ENCODE peak calls at places on chromosomes 13 and 19, in five cellular contexts. One of them, this sample, is unnamed.

GRCh38 chr13:42671502-42671901 is 97.5 kb downstream of the TNFSF11 start:
- DNase-seq in esophagus squamous epithelium: no peak
- DNase-seq in uterus: no peak
- DNase-seq in heart left ventricle: no peak
- DNase-seq in transverse colon: no peak
- DNase-seq in this sample: no peak

GRCh38 chr19:10142701-10143375 is 23.1 kb upstream of the EIF3G start:
- DNase-seq in transverse colon: peak; percentile 48
- DNase-seq in esophagus squamous epithelium: no peak
- DNase-seq in heart left ventricle: no peak
- DNase-seq in uterus: no peak
- DNase-seq in this sample: no peak

GRCh38 chr19:56152644-56153043 is 11.6 kb downstream of the ZNF444 start:
- DNase-seq in uterus: no peak
- DNase-seq in esophagus squamous epithelium: no peak
- DNase-seq in transverse colon: no peak
- DNase-seq in heart left ventricle: no peak
- DNase-seq in this sample: no peak

GRCh38 chr19:39160889-39161672 is 35.5 kb downstream of the PAK4 start:
- DNase-seq in transverse colon: no peak
- DNase-seq in esophagus squamous epithelium: no peak
- DNase-seq in uterus: no peak
- DNase-seq in heart left ventricle: no peak
- DNase-seq in this sample: no peak

GRCh38 chr19:7868671-7869452 is 5.3 kb downstream of the PRR36 start:
- DNase-seq in transverse colon: peak; percentile 83
- DNase-seq in esophagus squamous epithelium: no peak
- DNase-seq in heart left ventricle: peak; percentile 65
- DNase-seq in uterus: peak; percentile 69
- DNase-seq in this sample: peak; percentile 78

GRCh38 chr19:16325161-16325527 is 518 bp downstream of the KLF2 start:
- DNase-seq in esophagus squamous epithelium: no peak
- DNase-seq in uterus: peak; percentile 52
- DNase-seq in heart left ventricle: peak; percentile 53
- DNase-seq in transverse colon: peak; percentile 39
- DNase-seq in this sample: peak; percentile 67

GRCh38 chr13:19737844-19738557 is 44.7 kb downstream of the PSPC1 start:
- DNase-seq in transverse colon: no peak
- DNase-seq in heart left ventricle: no peak
- DNase-seq in esophagus squamous epithelium: no peak
- DNase-seq in uterus: no peak
- DNase-seq in this sample: no peak

GRCh38 chr19:52297601-52298358 is 811 bp downstream of the ZNF480 start:
- DNase-seq in uterus: no peak
- DNase-seq in esophagus squamous epithelium: no peak
- DNase-seq in transverse colon: no peak
- DNase-seq in heart left ventricle: no peak
- DNase-seq in this sample: no peak

GRCh38 chr19:4361152-4362037 is 18.0 kb downstream of the MPND start:
- DNase-seq in transverse colon: no peak
- DNase-seq in heart left ventricle: no peak
- DNase-seq in esophagus squamous epithelium: no peak
- DNase-seq in uterus: no peak
- DNase-seq in this sample: peak; percentile 51

GRCh38 chr13:99991806-99992242 is 10.2 kb downstream of the ZIC2 start:
- DNase-seq in heart left ventricle: no peak
- DNase-seq in esophagus squamous epithelium: no peak
- DNase-seq in transverse colon: no peak
- DNase-seq in uterus: no peak
- DNase-seq in this sample: no peak

GRCh38 chr19:53808710-53809125 is 15.4 kb downstream of the NLRP12 start:
- DNase-seq in uterus: no peak
- DNase-seq in esophagus squamous epithelium: no peak
- DNase-seq in heart left ventricle: no peak
- DNase-seq in transverse colon: no peak
- DNase-seq in this sample: no peak

GRCh38 chr13:58994778-58995177 is 1169.0 kb downstream of the DIAPH3 start:
- DNase-seq in esophagus squamous epithelium: no peak
- DNase-seq in uterus: no peak
- DNase-seq in transverse colon: no peak
- DNase-seq in heart left ventricle: no peak
- DNase-seq in this sample: no peak

GRCh38 chr19:4537953-4538600 is 1.8 kb downstream of the LRG1 start:
- DNase-seq in uterus: no peak
- DNase-seq in transverse colon: no peak
- DNase-seq in esophagus squamous epithelium: no peak
- DNase-seq in heart left ventricle: no peak
- DNase-seq in this sample: peak; percentile 78

GRCh38 chr13:75787249-75787940 is 151.3 kb downstream of the LMO7 start:
- DNase-seq in esophagus squamous epithelium: no peak
- DNase-seq in transverse colon: no peak
- DNase-seq in uterus: no peak
- DNase-seq in heart left ventricle: no peak
- DNase-seq in this sample: no peak

GRCh38 chr19:3882041-3882384 is 1.5 kb downstream of the ATCAY start:
- DNase-seq in heart left ventricle: no peak
- DNase-seq in esophagus squamous epithelium: no peak
- DNase-seq in transverse colon: no peak
- DNase-seq in uterus: no peak
- DNase-seq in this sample: no peak

GRCh38 chr19:46529622-46530451 is 34.2 kb upstream of the PNMA8B start:
- DNase-seq in uterus: peak; percentile 60
- DNase-seq in transverse colon: peak; percentile 70
- DNase-seq in heart left ventricle: peak; percentile 61
- DNase-seq in esophagus squamous epithelium: no peak
- DNase-seq in this sample: peak; percentile 65

GRCh38 chr13:102687520-102687919 is 7.3 kb downstream of the METTL21C start:
- DNase-seq in transverse colon: no peak
- DNase-seq in uterus: no peak
- DNase-seq in heart left ventricle: no peak
- DNase-seq in esophagus squamous epithelium: no peak
- DNase-seq in this sample: no peak

GRCh38 chr19:31387662-31388175 is 38.5 kb upstream of the TSHZ3 start:
- DNase-seq in transverse colon: no peak
- DNase-seq in esophagus squamous epithelium: no peak
- DNase-seq in uterus: no peak
- DNase-seq in heart left ventricle: no peak
- DNase-seq in this sample: no peak

GRCh38 chr19:49339364-49340068 is 4.3 kb downstream of the CD37 start:
- DNase-seq in uterus: peak; percentile 89
- DNase-seq in heart left ventricle: peak; percentile 91
- DNase-seq in transverse colon: peak; percentile 84
- DNase-seq in esophagus squamous epithelium: no peak
- DNase-seq in this sample: peak; percentile 94

GRCh38 chr19:23075031-23075733 is 41.6 kb upstream of the ZNF730 start:
- DNase-seq in uterus: peak; percentile 61
- DNase-seq in esophagus squamous epithelium: no peak
- DNase-seq in heart left ventricle: peak; percentile 67
- DNase-seq in transverse colon: peak; percentile 19
- DNase-seq in this sample: peak; percentile 45

GRCh38 chr19:37975596-37976515 is 68.8 kb downstream of the SIPA1L3 start:
- DNase-seq in esophagus squamous epithelium: no peak
- DNase-seq in heart left ventricle: no peak
- DNase-seq in uterus: no peak
- DNase-seq in transverse colon: no peak
- DNase-seq in this sample: no peak

GRCh38 chr13:111954681-111955411 is 112.1 kb upstream of the SOX1 start:
- DNase-seq in heart left ventricle: no peak
- DNase-seq in transverse colon: no peak
- DNase-seq in esophagus squamous epithelium: no peak
- DNase-seq in uterus: no peak
- DNase-seq in this sample: no peak

GRCh38 chr19:501646-502045 is 5.4 kb downstream of the MADCAM1 start:
- DNase-seq in esophagus squamous epithelium: no peak
- DNase-seq in transverse colon: no peak
- DNase-seq in heart left ventricle: peak; percentile 18
- DNase-seq in uterus: no peak
- DNase-seq in this sample: no peak

GRCh38 chr13:30406779-30407416 is 15.4 kb upstream of the UBE2L5 start:
- DNase-seq in heart left ventricle: no peak
- DNase-seq in uterus: no peak
- DNase-seq in esophagus squamous epithelium: no peak
- DNase-seq in transverse colon: no peak
- DNase-seq in this sample: no peak

GRCh38 chr13:100520936-100521765 is 67.4 kb downstream of the GGACT start:
- DNase-seq in heart left ventricle: no peak
- DNase-seq in uterus: no peak
- DNase-seq in esophagus squamous epithelium: no peak
- DNase-seq in transverse colon: no peak
- DNase-seq in this sample: no peak

GRCh38 chr13:85473144-85473543 is 326.1 kb downstream of the SLITRK6 start:
- DNase-seq in esophagus squamous epithelium: no peak
- DNase-seq in uterus: no peak
- DNase-seq in heart left ventricle: no peak
- DNase-seq in transverse colon: no peak
- DNase-seq in this sample: no peak

GRCh38 chr13:28475916-28476725 is 18.8 kb downstream of the FLT1 start:
- DNase-seq in transverse colon: no peak
- DNase-seq in heart left ventricle: no peak
- DNase-seq in esophagus squamous epithelium: no peak
- DNase-seq in uterus: no peak
- DNase-seq in this sample: no peak

GRCh38 chr13:51772105-51772455 is 31.9 kb downstream of the DHRS12 start:
- DNase-seq in transverse colon: no peak
- DNase-seq in esophagus squamous epithelium: no peak
- DNase-seq in heart left ventricle: no peak
- DNase-seq in uterus: no peak
- DNase-seq in this sample: no peak

GRCh38 chr13:48411281-48412099 is 1.4 kb downstream of the LPAR6 start:
- DNase-seq in esophagus squamous epithelium: no peak
- DNase-seq in uterus: no peak
- DNase-seq in heart left ventricle: no peak
- DNase-seq in transverse colon: no peak
- DNase-seq in this sample: no peak

GRCh38 chr19:48195106-48195830 is 24.8 kb downstream of the ZSWIM9 start:
- DNase-seq in esophagus squamous epithelium: no peak
- DNase-seq in heart left ventricle: no peak
- DNase-seq in uterus: no peak
- DNase-seq in transverse colon: no peak
- DNase-seq in this sample: no peak

DNA sequence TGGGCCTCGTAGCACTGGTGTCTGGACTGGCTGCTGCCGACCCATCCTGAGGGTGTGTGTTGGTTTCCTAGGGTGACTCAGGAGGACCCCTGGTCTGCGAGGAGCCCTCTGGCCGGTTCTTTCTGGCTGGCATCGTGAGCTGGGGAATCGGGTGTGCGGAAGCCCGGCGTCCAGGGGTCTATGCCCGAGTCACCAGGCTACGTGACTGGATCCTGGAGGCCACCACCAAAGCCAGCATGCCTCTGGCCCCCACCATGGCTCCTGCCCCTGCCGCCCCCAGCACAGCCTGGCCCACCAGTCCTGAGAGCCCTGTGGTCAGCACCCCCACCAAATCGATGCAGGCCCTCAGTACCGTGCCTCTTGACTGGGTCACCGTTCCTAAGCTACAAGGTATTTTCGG is 13.8 kb downstream of the TIMM13 start:
- DNase-seq in heart left ventricle: no peak
- DNase-seq in transverse colon: no peak
- DNase-seq in uterus: no peak
- DNase-seq in esophagus squamous epithelium: no peak
- DNase-seq in this sample: no peak
- TF ChIP-seq POLR2A in heart left ventricle: no peak
- TF ChIP-seq POLR2A in transverse colon: no peak
- TF ChIP-seq POLR2A in uterus: no peak
- TF ChIP-seq POLR2A in esophagus squamous epithelium: no peak
- TF ChIP-seq POLR2A in this sample: no peak

DNA sequence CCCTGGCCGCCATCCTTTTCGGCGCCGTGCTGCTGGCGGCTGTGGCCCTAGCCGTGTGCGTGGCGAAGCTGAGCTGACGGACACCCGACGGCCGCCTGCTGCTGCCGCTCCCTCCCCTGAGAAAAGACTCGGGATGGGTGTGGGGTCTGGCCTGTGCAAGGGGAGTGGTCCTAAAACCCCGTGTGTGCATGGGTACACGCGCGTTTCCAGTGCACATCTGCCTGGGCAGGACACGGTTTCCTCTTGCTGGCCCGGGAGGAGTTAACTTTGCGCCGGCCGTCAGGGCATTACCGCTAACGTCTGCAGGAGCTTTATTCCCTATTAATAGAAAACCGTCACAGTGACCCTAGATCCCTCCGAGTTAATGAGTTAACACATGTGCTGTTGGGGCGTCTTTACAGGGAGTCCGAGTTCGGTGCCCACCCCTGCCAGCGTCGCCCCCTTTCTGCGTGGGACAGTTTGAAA is 1.3 kb downstream of the RGS9BP start:
- DNase-seq in esophagus squamous epithelium: no peak
- DNase-seq in heart left ventricle: no peak
- DNase-seq in uterus: no peak
- DNase-seq in transverse colon: no peak
- DNase-seq in this sample: no peak
- H3K4me1 ChIP-seq in esophagus squamous epithelium: peaks cover 28% of the 10 kb centered on the region
- H3K4me1 ChIP-seq in heart left ventricle: peaks cover 14% of the 10 kb centered on the region
- H3K4me1 ChIP-seq in uterus: no peaks in the 10 kb centered on the region
- H3K4me1 ChIP-seq in transverse colon: peaks cover 27% of the 10 kb centered on the region
- H3K4me1 ChIP-seq in this sample: no peaks in the 10 kb centered on the region

GRCh38 chr19:36687214-36688056 is at the start of gene ZNF567:
- DNase-seq in esophagus squamous epithelium: peak; percentile 84
- DNase-seq in uterus: peak; percentile 97
- DNase-seq in heart left ventricle: peak; percentile 98
- DNase-seq in transverse colon: peak; percentile 99
- DNase-seq in this sample: peak; percentile 98
- TF ChIP-seq POLR2A in esophagus squamous epithelium: no peak
- TF ChIP-seq POLR2A in uterus: peak; percentile 68
- TF ChIP-seq POLR2A in heart left ventricle: no peak
- TF ChIP-seq POLR2A in transverse colon: peak; percentile 79
- TF ChIP-seq POLR2A in this sample: peak; percentile 66

GRCh38 chr13:106565127-106565775 is 2.7 kb downstream of the ARGLU1 start:
- DNase-seq in esophagus squamous epithelium: no peak
- DNase-seq in transverse colon: no peak
- DNase-seq in heart left ventricle: no peak
- DNase-seq in uterus: no peak
- DNase-seq in this sample: no peak

GRCh38 chr13:106561551-106562170 is 6.3 kb downstream of the ARGLU1 start:
- DNase-seq in esophagus squamous epithelium: no peak
- DNase-seq in uterus: no peak
- DNase-seq in transverse colon: no peak
- DNase-seq in heart left ventricle: peak; percentile 25
- DNase-seq in this sample: no peak

GRCh38 chr13:106558527-106558926 is 9.4 kb downstream of the ARGLU1 start:
- DNase-seq in heart left ventricle: no peak
- DNase-seq in uterus: no peak
- DNase-seq in transverse colon: no peak
- DNase-seq in esophagus squamous epithelium: no peak
- DNase-seq in this sample: no peak

GRCh38 chr13:106562301-106562700 is 5.6 kb downstream of the ARGLU1 start:
- DNase-seq in uterus: no peak
- DNase-seq in esophagus squamous epithelium: no peak
- DNase-seq in heart left ventricle: no peak
- DNase-seq in transverse colon: no peak
- DNase-seq in this sample: no peak

DNA sequence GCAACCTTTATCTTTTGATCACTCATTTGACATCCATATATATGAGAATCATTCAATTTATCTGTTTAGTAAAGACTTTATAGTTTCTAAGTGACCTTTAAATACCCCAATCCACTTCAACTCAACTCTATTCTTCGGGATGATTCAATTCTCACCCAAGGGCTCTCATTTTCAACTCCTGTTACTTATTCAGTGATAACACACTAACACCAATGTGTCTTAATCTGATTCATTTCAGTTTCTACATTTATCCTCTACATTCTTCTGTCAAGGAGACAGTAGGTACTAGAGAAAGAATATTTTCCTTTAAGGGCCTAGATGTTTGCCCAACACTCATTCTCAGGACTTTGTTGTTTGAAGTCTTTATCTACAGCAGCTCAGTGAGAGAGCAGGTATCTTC is 7.1 kb downstream of the ARGLU1 start:
- DNase-seq in transverse colon: no peak
- DNase-seq in esophagus squamous epithelium: no peak
- DNase-seq in heart left ventricle: no peak
- DNase-seq in uterus: no peak
- DNase-seq in this sample: no peak
- H3K4me1 ChIP-seq in transverse colon: peaks cover 64% of the 10 kb centered on the region
- H3K4me1 ChIP-seq in esophagus squamous epithelium: peaks cover 26% of the 10 kb centered on the region
- H3K4me1 ChIP-seq in heart left ventricle: peaks cover 37% of the 10 kb centered on the region
- H3K4me1 ChIP-seq in uterus: peaks cover 5% of the 10 kb centered on the region
- H3K4me1 ChIP-seq in this sample: peaks cover 14% of the 10 kb centered on the region